ENCODE peak calls at places on chromosome 15, in five cellular contexts. C is stimulated activated CD4-positive, alpha-beta T cell treated with anti-CD3 and anti-CD28 coated beads, Interleukin-1b, Interleukin-23, amount 100 ng/mL, for 1 hour; J is amniotic stem cell; P is amygdala; T is heart left ventricle. V is an unnamed sample.

GRCh38 chr15:42264790-42265189 is 8.2 kb upstream of the GANC start:
- DNase-seq in T (no peak), J (no peak), C (no peak), P (no peak), V (no peak)

GRCh38 chr15:74835312-74835823 is 7.6 kb downstream of the ULK3 start:
- DNase-seq in P (no peak), C (no peak), J (no peak), T (peak), V (peak)

GRCh38 chr15:61479601-61480000 is 250.5 kb upstream of the RORA start:
- DNase-seq in J (no peak), P (no peak), T (no peak), C (no peak), V (no peak)

GRCh38 chr15:73599934-73600333 is 33.3 kb downstream of the NPTN start:
- DNase-seq in J (no peak), P (no peak), C (no peak), T (no peak), V (no peak)

GRCh38 chr15:60392986-60393811 is 4.6 kb downstream of the ANXA2 start:
- DNase-seq in J (peak), C (no peak), T (peak), P (no peak), V (no peak)

GRCh38 chr15:63291507-63291906 is 14.1 kb downstream of the APH1B start:
- DNase-seq in T (no peak), C (no peak), P (no peak), J (peak), V (no peak)

GRCh38 chr15:39022532-39023305 is 458.1 kb upstream of the RASGRP1 start:
- DNase-seq in J (no peak), P (no peak), T (no peak), C (no peak), V (no peak)

GRCh38 chr15:55234800-55235104 is 38.0 kb upstream of the RSL24D1 start:
- DNase-seq in J (no peak), T (no peak), P (no peak), C (no peak), V (no peak)

V was measured in lower lobe of right lung.